ENCODE peak calls at places on chromosomes 12 and 14, in seven cellular contexts. M is fibroblast of mammary gland; D is germinal center; K is astrocyte of the cerebellum; P is cerebellum; C is stimulated activated naive B cell treated with anti-CD40 and anti-IgM and Interleukin-4, amounts not matched to agents 10 μg/mL and 1 μg/mL and 100 μg/mL, for 72 hours; U is H9. G is an unnamed sample.
A peak's percentile ranks its signal among the peaks of the same experiment; 100 is the strongest.

GRCh38 chr14:105882626-105883025 is 356.2 kb downstream of the TMEM121 start:
- DNase-seq in M (no peak), D (no peak), K (no peak), P (no peak), C (no peak), U (no peak), G (no peak)

GRCh38 chr12:124745891-124746570 is 117.6 kb downstream of the SCARB1 start:
- DNase-seq in M (peak; percentile 96), D (no peak), K (peak; percentile 94), P (peak; percentile 92), C (no peak), U (peak; percentile 95), G (peak; percentile 90)

GRCh38 chr12:109115758-109116610 is at the start of gene ACACB:
- DNase-seq in M (no peak), D (no peak), K (no peak), P (no peak), C (no peak), U (no peak), G (peak; percentile 13)

GRCh38 chr12:26318661-26319068 is 123.3 kb downstream of the SSPN start:
- DNase-seq in M (peak; percentile 97), D (peak; percentile 68), K (no peak), P (no peak), C (peak; percentile 47), U (no peak), G (peak; percentile 96)

GRCh38 chr14:32883189-32883588 is 55.5 kb upstream of the NPAS3 start:
- DNase-seq in M (no peak), D (no peak), K (no peak), P (no peak), C (no peak), U (no peak), G (peak; percentile 11)

GRCh38 chr12:76041406-76041805 is 9.8 kb upstream of the PHLDA1 start:
- DNase-seq in M (no peak), D (no peak), K (no peak), P (no peak), C (no peak), U (no peak), G (no peak)

GRCh38 chr12:67766370-67766769 is 117.8 kb downstream of the DYRK2 start:
- DNase-seq in M (peak; percentile 93), D (no peak), K (no peak), P (no peak), C (no peak), U (no peak), G (peak; percentile 75)

GRCh38 chr14:91163316-91163715 is 49.4 kb downstream of the DGLUCY start:
- DNase-seq in M (no peak), D (no peak), K (no peak), P (no peak), C (no peak), U (no peak), G (no peak)

GRCh38 chr14:90544566-90544965 is 147.7 kb downstream of the CALM1 start:
- DNase-seq in M (no peak), D (no peak), K (no peak), P (no peak), C (no peak), U (no peak), G (no peak)

GRCh38 chr12:728781-729180 is 23.6 kb upstream of the WNK1 start:
- DNase-seq in M (no peak), D (no peak), K (no peak), P (no peak), C (no peak), U (no peak), G (peak; percentile 28)

GRCh38 chr14:68246074-68246980 is 426.7 kb downstream of the RAD51B start:
- DNase-seq in M (no peak), D (no peak), K (no peak), P (no peak), C (no peak), U (no peak), G (peak; percentile 42)

GRCh38 chr12:56032006-56032405 is 9.7 kb upstream of the RPS26 start:
- DNase-seq in M (no peak), D (no peak), K (no peak), P (no peak), C (no peak), U (no peak), G (no peak)

GRCh38 chr14:104101651-104102281 is 16.3 kb downstream of the ASPG start:
- DNase-seq in M (no peak), D (no peak), K (no peak), P (no peak), C (no peak), U (no peak), G (no peak)

GRCh38 chr14:21985081-21985480 is 311.5 kb upstream of the OR4E1 start:
- DNase-seq in M (peak; percentile 4), D (no peak), K (no peak), P (no peak), C (no peak), U (no peak), G (no peak)

GRCh38 chr14:38279556-38279955 is 23.7 kb upstream of the CLEC14A start:
- DNase-seq in M (no peak), D (no peak), K (no peak), P (no peak), C (no peak), U (no peak), G (no peak)

GRCh38 chr14:70921669-70922068 is 14.4 kb downstream of the PCNX1 start:
- DNase-seq in M (no peak), D (no peak), K (no peak), P (no peak), C (no peak), U (no peak), G (no peak)

GRCh38 chr12:133129368-133130037 is 571 bp downstream of the ZNF891 start:
- DNase-seq in M (peak; percentile 42), D (no peak), K (no peak), P (no peak), C (no peak), U (no peak), G (peak; percentile 56)

GRCh38 chr12:109385339-109386078 is 37.8 kb downstream of the MYO1H start:
- DNase-seq in M (peak; percentile 63), D (peak; percentile 10), K (peak; percentile 26), P (peak; percentile 56), C (no peak), U (no peak), G (peak; percentile 68)

GRCh38 chr14:68650403-68650994 is 142.4 kb downstream of the ZFP36L1 start:
- DNase-seq in M (peak; percentile 41), D (no peak), K (no peak), P (no peak), C (no peak), U (peak; percentile 3), G (no peak)

GRCh38 chr14:35858521-35859209 is 32.5 kb downstream of the BRMS1L start:
- DNase-seq in M (peak; percentile 76), D (no peak), K (no peak), P (no peak), C (no peak), U (no peak), G (peak; percentile 59)

G was measured in choroid plexus epithelial cell.